ENCODE peak calls at places on chromosomes 16 and 17, in six cellular contexts. E is WTC11; A is RWPE1; X is stimulated activated CD8-positive, alpha-beta memory T cell treated with anti-CD3 and anti-CD28 coated beads, Interleukin-4, amount 100 ng/mL, for 24 hours; W is ACHN; B is hepatocyte. T is an unnamed sample.

GRCh38 chr16:89359296-89360147 is 130.8 kb downstream of the ANKRD11 start:
- DNase-seq in A (no peak), W (no peak), B (no peak), X (no peak), E (no peak), T (no peak)

GRCh38 chr17:41962768-41963434 is 3.7 kb upstream of the CNP start:
- DNase-seq in W (peak; percentile 64), A (peak; percentile 70), X (peak; percentile 44), B (peak; percentile 82), E (peak; percentile 90), T (peak; percentile 65)

GRCh38 chr16:1964046-1964505 is 550 bp downstream of the RPS2 start:
- DNase-seq in E (no peak), W (peak; percentile 50), X (no peak), A (no peak), B (peak; percentile 60), T (no peak)

GRCh38 chr16:68197250-68197649 is 38.7 kb downstream of the ESRP2 start:
- DNase-seq in X (no peak), B (no peak), W (peak; percentile 84), E (no peak), A (no peak), T (peak; percentile 11)

GRCh38 chr17:61511480-61512182 is 59.4 kb downstream of the TBX4 start:
- DNase-seq in A (no peak), E (no peak), X (no peak), B (no peak), W (no peak), T (no peak)

GRCh38 chr16:3050487-3050886 is 4.1 kb downstream of the MMP25 start:
- DNase-seq in W (no peak), A (no peak), B (no peak), X (no peak), E (no peak), T (no peak)

GRCh38 chr16:57994778-57995177 is 5.7 kb downstream of the ZNF319 start:
- DNase-seq in W (peak; percentile 67), E (peak; percentile 65), B (peak; percentile 62), X (no peak), A (no peak), T (peak; percentile 58)

GRCh38 chr17:7888184-7888920 is at the start of gene CHD3:
- DNase-seq in X (peak; percentile 36), B (peak; percentile 79), E (no peak), W (no peak), A (no peak), T (no peak)

GRCh38 chr17:3475812-3476686 is at the start of gene ASPA:
- DNase-seq in W (no peak), X (no peak), E (no peak), B (no peak), A (no peak), T (no peak)

GRCh38 chr17:27384721-27385120 is 71.5 kb upstream of the KSR1 start:
- DNase-seq in E (no peak), W (no peak), A (no peak), X (no peak), B (no peak), T (no peak)